ENCODE peak calls at places on chromosomes 12 and 14, in six cellular contexts. A, D, M, S, E and Z are unnamed samples.

GRCh38 chr12:6766651-6767300 is 613 bp downstream of the PTMS start:
- DNase-seq in A (no peak), D (no peak), M (peak), S (peak), E (peak), Z (peak)

GRCh38 chr12:15728118-15728598 is 61.0 kb downstream of the EPS8 start:
- DNase-seq in A (no peak), D (no peak), M (peak), S (no peak), E (no peak), Z (peak)

GRCh38 chr12:581746-582145 is 81.5 kb downstream of the NINJ2 start:
- DNase-seq in A (no peak), D (no peak), M (no peak), S (no peak), E (no peak), Z (no peak)

GRCh38 chr12:31238764-31239387 is 87.1 kb downstream of the SINHCAF start:
- DNase-seq in A (no peak), D (peak), M (peak), S (peak), E (peak), Z (peak)

GRCh38 chr14:90617942-90618341 is 198.3 kb downstream of the TTC7B start:
- DNase-seq in A (no peak), D (no peak), M (no peak), S (no peak), E (no peak), Z (no peak)

GRCh38 chr14:80167793-80168448 is 43.4 kb downstream of the DIO2 start:
- DNase-seq in A (no peak), D (no peak), M (no peak), S (no peak), E (no peak), Z (no peak)

GRCh38 chr12:11581179-11581755 is 68.2 kb upstream of the ETV6 start:
- DNase-seq in A (no peak), D (peak), M (peak), S (no peak), E (peak), Z (peak)

GRCh38 chr12:30533518-30533917 is 162.2 kb downstream of the IPO8 start:
- DNase-seq in A (no peak), D (no peak), M (peak), S (no peak), E (no peak), Z (no peak)

GRCh38 chr12:67740706-67741105 is 92.2 kb downstream of the DYRK2 start:
- DNase-seq in A (no peak), D (no peak), M (no peak), S (no peak), E (no peak), Z (no peak)

GRCh38 chr14:98633380-98633779 is 638.6 kb downstream of the BCL11B start:
- DNase-seq in A (no peak), D (no peak), M (no peak), S (no peak), E (no peak), Z (no peak)

GRCh38 chr14:104898870-104899510 is 25.7 kb upstream of the PLD4 start:
- DNase-seq in A (no peak), D (no peak), M (no peak), S (peak), E (no peak), Z (no peak)

GRCh38 chr14:101499513-101499912 is 61.8 kb upstream of the DIO3 start:
- DNase-seq in A (no peak), D (no peak), M (no peak), S (peak), E (no peak), Z (no peak)

DNA sequence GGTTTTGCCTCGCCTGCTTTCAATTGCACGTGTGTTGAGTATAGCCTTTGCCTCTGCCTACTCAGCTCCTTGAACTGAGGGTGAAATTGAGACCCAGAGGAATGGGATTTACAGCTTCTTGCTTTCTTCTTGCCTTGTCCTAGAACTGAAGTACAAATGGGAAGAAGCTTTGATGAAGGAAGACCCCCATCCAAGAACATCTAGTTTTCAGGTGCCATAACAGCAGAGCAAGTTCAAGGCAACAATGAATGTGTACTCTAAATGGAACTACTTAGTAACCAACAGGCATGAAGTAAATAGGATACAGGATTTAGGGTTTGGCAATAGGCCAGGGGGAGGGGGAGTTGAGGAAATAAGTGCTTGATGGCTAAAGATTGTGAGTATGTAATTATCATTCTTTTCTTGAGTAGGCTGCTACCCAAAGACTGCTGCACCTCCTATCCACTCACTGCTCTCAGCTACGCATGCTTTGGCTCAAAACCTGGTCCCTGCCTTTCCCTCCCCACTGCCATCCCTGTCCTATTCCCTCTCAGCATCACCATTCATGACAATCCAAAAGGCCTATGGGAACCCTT is 2.1 kb downstream of the GPX2 start:
- DNase-seq in A (no peak), D (no peak), M (no peak), S (no peak), E (no peak), Z (no peak)
- H3K14ac ChIP-seq in A (no peak), D (no peak), M (no peak), S (no peak), E (no peak), Z (no peak)

GRCh38 chr12:126432780-126433179 is 1367.5 kb downstream of the AACS start:
- DNase-seq in A (no peak), D (no peak), M (no peak), S (no peak), E (no peak), Z (no peak)

GRCh38 chr12:126436041-126436440 is 1370.8 kb downstream of the AACS start:
- DNase-seq in A (no peak), D (no peak), M (no peak), S (no peak), E (no peak), Z (no peak)

GRCh38 chr12:126430921-126431320 is 1365.7 kb downstream of the AACS start:
- DNase-seq in A (no peak), D (no peak), M (no peak), S (no peak), E (no peak), Z (no peak)

GRCh38 chr12:126437934-126438333 is 1372.7 kb downstream of the AACS start:
- DNase-seq in A (no peak), D (no peak), M (no peak), S (no peak), E (no peak), Z (no peak)

GRCh38 chr12:126434412-126434811 is 1369.2 kb downstream of the AACS start:
- DNase-seq in A (no peak), D (no peak), M (no peak), S (no peak), E (no peak), Z (no peak)
- H3K14ac ChIP-seq in A (no peak), D (no peak), M (no peak), S (no peak), E (no peak), Z (no peak)

DNA sequence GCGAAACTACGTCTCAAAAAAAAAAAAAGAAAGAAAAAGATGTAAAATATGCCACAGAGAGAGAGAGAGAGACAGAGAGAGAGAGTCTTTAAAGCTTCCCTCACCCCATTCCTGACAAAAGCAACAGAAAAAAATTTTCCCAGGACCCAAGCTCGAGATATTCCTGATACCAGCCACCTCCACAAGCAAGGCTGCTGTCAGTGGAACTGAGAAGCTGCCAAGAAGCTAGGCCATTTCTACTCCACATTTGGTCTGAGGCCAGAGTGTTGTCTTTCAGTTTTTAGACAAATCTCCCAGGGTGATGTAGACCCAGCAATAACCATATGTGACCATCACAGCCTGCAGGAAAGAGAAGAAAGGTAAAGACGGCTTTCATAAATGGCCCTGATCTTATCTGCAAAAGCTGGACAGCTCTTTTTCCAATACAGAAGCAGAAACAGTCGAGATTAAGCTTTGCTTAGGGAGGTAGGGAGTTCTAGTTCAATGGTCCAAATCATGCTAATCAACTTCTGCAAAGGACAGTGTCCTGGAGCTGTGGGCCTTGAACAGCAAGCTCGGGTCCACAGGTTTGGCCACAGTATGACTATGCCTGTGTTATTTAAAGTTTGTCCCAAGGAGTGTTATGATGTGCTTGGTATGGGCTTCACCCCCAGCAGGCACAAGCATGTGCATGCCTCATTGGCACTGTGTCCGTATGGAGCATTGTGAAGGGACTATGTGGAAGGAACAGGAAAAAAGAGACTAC is 130.2 kb upstream of the NUDT4 start:
- DNase-seq in A (no peak), D (no peak), M (peak), S (no peak), E (no peak), Z (no peak)
- H3K14ac ChIP-seq in A (no peak), D (no peak), M (no peak), S (no peak), E (no peak), Z (peak)

DNA sequence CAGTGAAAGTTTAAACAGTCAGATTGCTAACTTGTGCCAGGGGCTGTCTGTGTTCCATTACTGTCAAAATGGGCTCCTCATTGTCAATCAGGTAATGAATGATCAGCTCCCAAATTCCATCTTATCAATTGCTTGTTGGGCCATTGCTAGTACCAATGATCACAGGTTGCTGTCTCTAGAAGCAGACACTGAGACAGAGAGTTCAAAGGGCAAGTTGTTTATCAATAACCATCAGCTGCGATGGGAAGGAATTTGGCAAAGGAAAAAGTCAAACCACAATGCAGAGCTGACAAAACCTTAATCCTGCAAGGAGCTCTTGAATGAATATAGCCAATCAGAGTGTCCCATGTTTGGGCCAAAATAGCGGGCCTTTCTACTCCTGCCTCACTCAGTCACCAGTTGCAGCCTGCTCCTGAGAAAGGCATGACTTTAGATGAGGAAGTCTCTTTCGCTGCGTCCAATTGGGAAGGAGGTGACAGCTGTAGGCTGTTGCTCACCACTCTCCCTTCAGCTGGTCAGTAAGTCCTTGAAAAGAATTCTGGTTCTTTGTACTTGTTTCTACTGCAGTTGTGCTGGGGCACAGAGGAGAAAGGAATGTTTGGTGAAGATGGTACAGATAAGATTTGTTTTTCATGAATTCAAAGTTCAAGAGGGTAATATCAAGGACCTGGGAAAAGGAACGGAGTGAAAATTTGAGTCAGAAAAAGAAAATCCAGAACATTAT is 179.2 kb upstream of the PDE3A start:
- DNase-seq in A (no peak), D (no peak), M (no peak), S (no peak), E (no peak), Z (peak)
- H3K14ac ChIP-seq in A (no peak), D (no peak), M (no peak), S (no peak), E (peak), Z (no peak)

GRCh38 chr14:30499358-30499757 is 59.6 kb upstream of the G2E3 start:
- DNase-seq in A (no peak), D (no peak), M (no peak), S (no peak), E (no peak), Z (no peak)
- H3K14ac ChIP-seq in A (no peak), D (no peak), M (no peak), S (no peak), E (no peak), Z (no peak)

DNA sequence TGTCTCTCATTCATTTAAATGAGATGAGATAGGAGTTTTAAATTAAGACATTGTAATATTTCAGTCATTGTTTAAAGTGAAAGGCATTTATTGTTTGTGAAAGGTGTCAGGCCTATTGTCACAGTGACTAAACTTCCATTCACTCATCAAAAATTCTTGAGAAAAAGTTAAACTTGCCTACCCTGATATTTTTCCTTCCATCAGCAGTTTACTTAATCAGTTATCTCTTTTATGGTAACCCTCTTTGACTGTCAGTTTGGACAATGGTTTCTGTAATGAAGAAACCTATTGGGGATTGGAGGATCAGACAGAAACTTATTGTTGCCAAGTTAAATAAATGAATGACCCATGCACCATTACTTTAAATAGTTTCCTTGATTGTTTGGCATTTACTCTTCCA is 241.6 kb downstream of the NUBPL start:
- DNase-seq in A (no peak), D (no peak), M (no peak), S (no peak), E (no peak), Z (no peak)
- H3K14ac ChIP-seq in A (no peak), D (no peak), M (no peak), S (no peak), E (no peak), Z (no peak)

DNA sequence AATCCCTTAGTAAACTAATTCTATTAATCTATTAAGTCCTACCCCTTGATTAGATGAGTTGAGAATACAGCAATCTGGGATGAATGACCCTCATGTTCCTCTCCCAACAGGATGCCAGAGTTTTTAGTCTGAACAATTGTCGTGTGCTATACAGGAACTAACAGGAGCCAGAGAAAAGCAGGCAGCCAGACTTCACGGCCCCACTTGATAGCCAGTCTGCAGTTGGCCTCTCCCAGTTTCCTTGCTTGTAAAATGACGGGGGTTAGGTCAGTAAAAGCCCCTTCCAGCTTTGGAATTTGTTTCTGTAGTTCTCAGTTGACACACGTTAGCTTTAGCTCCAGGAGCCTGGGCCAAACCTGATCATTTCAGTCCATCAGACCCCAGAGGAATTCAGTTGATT is 266.8 kb upstream of the FKBP4 start:
- DNase-seq in A (no peak), D (no peak), M (no peak), S (no peak), E (no peak), Z (no peak)
- H3K14ac ChIP-seq in A (no peak), D (no peak), M (no peak), S (no peak), E (no peak), Z (no peak)

GRCh38 chr14:51738754-51739153 is 87.0 kb downstream of the FRMD6 start:
- DNase-seq in A (peak), D (no peak), M (no peak), S (peak), E (no peak), Z (no peak)
- H3K14ac ChIP-seq in A (no peak), D (no peak), M (no peak), S (no peak), E (no peak), Z (no peak)